ENCODE peak calls at places on chromosomes 2 and 18, in seven cellular contexts. One of them, this sample, is unnamed.

GRCh38 chr2:101307950-101308431 is 510 bp downstream of the RNF149 start:
- DNase-seq in pancreas: peak; percentile 42
- DNase-seq in transverse colon: peak; percentile 33
- DNase-seq in upper lobe of right lung: no peak
- DNase-seq in CD4-positive, alpha-beta memory T cell: no peak
- DNase-seq in effector memory CD4-positive, alpha-beta T cell: no peak
- DNase-seq in right cardiac atrium: peak; percentile 38
- DNase-seq in this sample: peak; percentile 61

GRCh38 chr2:240229603-240230423 is 89.4 kb upstream of the OTOS start:
- DNase-seq in pancreas: no peak
- DNase-seq in transverse colon: no peak
- DNase-seq in upper lobe of right lung: no peak
- DNase-seq in CD4-positive, alpha-beta memory T cell: no peak
- DNase-seq in effector memory CD4-positive, alpha-beta T cell: no peak
- DNase-seq in right cardiac atrium: no peak
- DNase-seq in this sample: no peak

GRCh38 chr18:63314991-63315662 is 4.4 kb downstream of the BCL2 start:
- DNase-seq in pancreas: no peak
- DNase-seq in transverse colon: no peak
- DNase-seq in upper lobe of right lung: no peak
- DNase-seq in CD4-positive, alpha-beta memory T cell: no peak
- DNase-seq in effector memory CD4-positive, alpha-beta T cell: no peak
- DNase-seq in right cardiac atrium: no peak
- DNase-seq in this sample: no peak

GRCh38 chr2:102258386-102259074 is 52.8 kb upstream of the IL1RL1 start:
- DNase-seq in pancreas: no peak
- DNase-seq in transverse colon: no peak
- DNase-seq in upper lobe of right lung: no peak
- DNase-seq in CD4-positive, alpha-beta memory T cell: no peak
- DNase-seq in effector memory CD4-positive, alpha-beta T cell: no peak
- DNase-seq in right cardiac atrium: no peak
- DNase-seq in this sample: no peak

GRCh38 chr2:116754371-116755101 is 1060.0 kb upstream of the DDX18 start:
- DNase-seq in pancreas: no peak
- DNase-seq in transverse colon: no peak
- DNase-seq in upper lobe of right lung: no peak
- DNase-seq in CD4-positive, alpha-beta memory T cell: no peak
- DNase-seq in effector memory CD4-positive, alpha-beta T cell: no peak
- DNase-seq in right cardiac atrium: no peak
- DNase-seq in this sample: no peak

GRCh38 chr2:39723497-39723896 is 55.6 kb downstream of the THUMPD2 start:
- DNase-seq in pancreas: no peak
- DNase-seq in transverse colon: no peak
- DNase-seq in upper lobe of right lung: no peak
- DNase-seq in CD4-positive, alpha-beta memory T cell: no peak
- DNase-seq in effector memory CD4-positive, alpha-beta T cell: no peak
- DNase-seq in right cardiac atrium: no peak
- DNase-seq in this sample: no peak

GRCh38 chr2:28695245-28695647 is 56.4 kb upstream of the PPP1CB start:
- DNase-seq in pancreas: no peak
- DNase-seq in transverse colon: no peak
- DNase-seq in upper lobe of right lung: no peak
- DNase-seq in CD4-positive, alpha-beta memory T cell: no peak
- DNase-seq in effector memory CD4-positive, alpha-beta T cell: no peak
- DNase-seq in right cardiac atrium: no peak
- DNase-seq in this sample: no peak

GRCh38 chr2:164458801-164459200 is 162.5 kb downstream of the GRB14 start:
- DNase-seq in pancreas: no peak
- DNase-seq in transverse colon: no peak
- DNase-seq in upper lobe of right lung: no peak
- DNase-seq in CD4-positive, alpha-beta memory T cell: no peak
- DNase-seq in effector memory CD4-positive, alpha-beta T cell: no peak
- DNase-seq in right cardiac atrium: no peak
- DNase-seq in this sample: no peak

GRCh38 chr2:107727318-107727717 is 99.4 kb upstream of the RGPD4 start:
- DNase-seq in pancreas: no peak
- DNase-seq in transverse colon: no peak
- DNase-seq in upper lobe of right lung: no peak
- DNase-seq in CD4-positive, alpha-beta memory T cell: no peak
- DNase-seq in effector memory CD4-positive, alpha-beta T cell: no peak
- DNase-seq in right cardiac atrium: no peak
- DNase-seq in this sample: no peak

GRCh38 chr2:84711651-84712050 is 169.2 kb downstream of the TRABD2A start:
- DNase-seq in pancreas: no peak
- DNase-seq in transverse colon: no peak
- DNase-seq in upper lobe of right lung: no peak
- DNase-seq in CD4-positive, alpha-beta memory T cell: no peak
- DNase-seq in effector memory CD4-positive, alpha-beta T cell: no peak
- DNase-seq in right cardiac atrium: no peak
- DNase-seq in this sample: no peak

GRCh38 chr2:30382995-30383394 is 64.1 kb upstream of the LCLAT1 start:
- DNase-seq in pancreas: no peak
- DNase-seq in transverse colon: no peak
- DNase-seq in upper lobe of right lung: no peak
- DNase-seq in CD4-positive, alpha-beta memory T cell: no peak
- DNase-seq in effector memory CD4-positive, alpha-beta T cell: no peak
- DNase-seq in right cardiac atrium: no peak
- DNase-seq in this sample: no peak

GRCh38 chr2:201148434-201148833 is 32.5 kb downstream of the CFLAR start:
- DNase-seq in pancreas: no peak
- DNase-seq in transverse colon: no peak
- DNase-seq in upper lobe of right lung: no peak
- DNase-seq in CD4-positive, alpha-beta memory T cell: no peak
- DNase-seq in effector memory CD4-positive, alpha-beta T cell: no peak
- DNase-seq in right cardiac atrium: no peak
- DNase-seq in this sample: no peak

GRCh38 chr2:232480201-232481190 is 7.1 kb downstream of the ECEL1 start:
- DNase-seq in pancreas: no peak
- DNase-seq in transverse colon: no peak
- DNase-seq in upper lobe of right lung: peak; percentile 56
- DNase-seq in CD4-positive, alpha-beta memory T cell: no peak
- DNase-seq in effector memory CD4-positive, alpha-beta T cell: no peak
- DNase-seq in right cardiac atrium: no peak
- DNase-seq in this sample: peak; percentile 49

GRCh38 chr2:42725657-42726056 is 38.3 kb downstream of the OXER1 start:
- DNase-seq in pancreas: no peak
- DNase-seq in transverse colon: no peak
- DNase-seq in upper lobe of right lung: no peak
- DNase-seq in CD4-positive, alpha-beta memory T cell: no peak
- DNase-seq in effector memory CD4-positive, alpha-beta T cell: no peak
- DNase-seq in right cardiac atrium: no peak
- DNase-seq in this sample: no peak

GRCh38 chr18:61998335-61998734 is 105.5 kb upstream of the RNF152 start:
- DNase-seq in pancreas: no peak
- DNase-seq in transverse colon: no peak
- DNase-seq in upper lobe of right lung: no peak
- DNase-seq in CD4-positive, alpha-beta memory T cell: no peak
- DNase-seq in effector memory CD4-positive, alpha-beta T cell: no peak
- DNase-seq in right cardiac atrium: no peak
- DNase-seq in this sample: no peak

GRCh38 chr2:45283764-45284620 is 274.7 kb upstream of the SIX2 start:
- DNase-seq in pancreas: no peak
- DNase-seq in transverse colon: no peak
- DNase-seq in upper lobe of right lung: no peak
- DNase-seq in CD4-positive, alpha-beta memory T cell: no peak
- DNase-seq in effector memory CD4-positive, alpha-beta T cell: no peak
- DNase-seq in right cardiac atrium: no peak
- DNase-seq in this sample: no peak

GRCh38 chr2:113200736-113201490 is 27.1 kb downstream of the PSD4 start:
- DNase-seq in pancreas: no peak
- DNase-seq in transverse colon: no peak
- DNase-seq in upper lobe of right lung: peak; percentile 55
- DNase-seq in CD4-positive, alpha-beta memory T cell: no peak
- DNase-seq in effector memory CD4-positive, alpha-beta T cell: no peak
- DNase-seq in right cardiac atrium: no peak
- DNase-seq in this sample: no peak

GRCh38 chr2:62217980-62218379 is 22.1 kb downstream of the B3GNT2 start:
- DNase-seq in pancreas: no peak
- DNase-seq in transverse colon: no peak
- DNase-seq in upper lobe of right lung: no peak
- DNase-seq in CD4-positive, alpha-beta memory T cell: no peak
- DNase-seq in effector memory CD4-positive, alpha-beta T cell: no peak
- DNase-seq in right cardiac atrium: no peak
- DNase-seq in this sample: no peak

GRCh38 chr2:215613265-215613664 is 177.4 kb upstream of the FN1 start:
- DNase-seq in pancreas: no peak
- DNase-seq in transverse colon: no peak
- DNase-seq in upper lobe of right lung: no peak
- DNase-seq in CD4-positive, alpha-beta memory T cell: no peak
- DNase-seq in effector memory CD4-positive, alpha-beta T cell: no peak
- DNase-seq in right cardiac atrium: no peak
- DNase-seq in this sample: no peak

GRCh38 chr2:66665124-66665984 is 230.4 kb downstream of the MEIS1 start:
- DNase-seq in pancreas: no peak
- DNase-seq in transverse colon: no peak
- DNase-seq in upper lobe of right lung: no peak
- DNase-seq in CD4-positive, alpha-beta memory T cell: no peak
- DNase-seq in effector memory CD4-positive, alpha-beta T cell: no peak
- DNase-seq in right cardiac atrium: no peak
- DNase-seq in this sample: no peak

GRCh38 chr18:4252840-4253239 is 202.3 kb downstream of the DLGAP1 start:
- DNase-seq in pancreas: no peak
- DNase-seq in transverse colon: no peak
- DNase-seq in upper lobe of right lung: no peak
- DNase-seq in CD4-positive, alpha-beta memory T cell: no peak
- DNase-seq in effector memory CD4-positive, alpha-beta T cell: no peak
- DNase-seq in right cardiac atrium: no peak
- DNase-seq in this sample: no peak

GRCh38 chr2:241558532-241559488 is at the start of gene BOK:
- DNase-seq in pancreas: peak; percentile 69
- DNase-seq in transverse colon: peak; percentile 75
- DNase-seq in upper lobe of right lung: peak; percentile 90
- DNase-seq in CD4-positive, alpha-beta memory T cell: no peak
- DNase-seq in effector memory CD4-positive, alpha-beta T cell: no peak
- DNase-seq in right cardiac atrium: peak; percentile 77
- DNase-seq in this sample: peak; percentile 88

GRCh38 chr2:175441361-175441760 is 259.9 kb upstream of the ATP5MC3 start:
- DNase-seq in pancreas: no peak
- DNase-seq in transverse colon: no peak
- DNase-seq in upper lobe of right lung: no peak
- DNase-seq in CD4-positive, alpha-beta memory T cell: no peak
- DNase-seq in effector memory CD4-positive, alpha-beta T cell: no peak
- DNase-seq in right cardiac atrium: no peak
- DNase-seq in this sample: no peak

GRCh38 chr2:126952216-126952615 is 53.5 kb downstream of the TEX51 start:
- DNase-seq in pancreas: no peak
- DNase-seq in transverse colon: no peak
- DNase-seq in upper lobe of right lung: no peak
- DNase-seq in CD4-positive, alpha-beta memory T cell: no peak
- DNase-seq in effector memory CD4-positive, alpha-beta T cell: no peak
- DNase-seq in right cardiac atrium: no peak
- DNase-seq in this sample: no peak
- H3K4me1 ChIP-seq in pancreas: no peaks in the 10 kb centered on the region
- H3K4me1 ChIP-seq in transverse colon: no peaks in the 10 kb centered on the region
- H3K4me1 ChIP-seq in upper lobe of right lung: no peaks in the 10 kb centered on the region
- H3K4me1 ChIP-seq in CD4-positive, alpha-beta memory T cell: no peaks in the 10 kb centered on the region
- H3K4me1 ChIP-seq in effector memory CD4-positive, alpha-beta T cell: no peaks in the 10 kb centered on the region
- H3K4me1 ChIP-seq in right cardiac atrium: no peaks in the 10 kb centered on the region
- H3K4me1 ChIP-seq in this sample: no peaks in the 10 kb centered on the region

DNA sequence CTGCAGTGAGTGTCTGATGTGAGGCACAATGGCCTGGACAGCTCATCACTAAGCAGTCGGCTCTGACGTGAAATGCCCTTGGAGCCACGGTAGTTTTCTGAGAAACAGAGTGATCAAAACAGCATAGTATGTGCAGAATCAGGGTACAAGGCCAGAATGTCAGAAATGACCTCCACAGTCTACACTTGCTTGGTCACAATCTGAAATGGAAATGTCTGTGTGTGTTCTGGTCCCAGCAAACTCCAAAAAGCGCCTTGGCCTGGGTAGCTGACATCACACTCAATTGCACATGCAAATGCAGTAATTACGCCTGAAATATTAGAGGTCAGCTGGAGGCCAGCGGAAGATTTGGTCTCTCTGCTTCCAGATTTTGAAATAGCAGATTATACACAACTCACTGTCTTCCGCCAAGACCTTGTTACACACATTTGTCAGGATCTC is 95.4 kb downstream of the CTAGE1 start:
- DNase-seq in pancreas: no peak
- DNase-seq in transverse colon: no peak
- DNase-seq in upper lobe of right lung: no peak
- DNase-seq in CD4-positive, alpha-beta memory T cell: no peak
- DNase-seq in effector memory CD4-positive, alpha-beta T cell: no peak
- DNase-seq in right cardiac atrium: peak; percentile 83
- DNase-seq in this sample: no peak
- H3K27ac ChIP-seq in pancreas: no peak overlapping the region
- H3K27ac ChIP-seq in transverse colon: no peak overlapping the region
- H3K27ac ChIP-seq in upper lobe of right lung: peak overlapping the region; percentile 51
- H3K27ac ChIP-seq in CD4-positive, alpha-beta memory T cell: no peak overlapping the region
- H3K27ac ChIP-seq in effector memory CD4-positive, alpha-beta T cell: no peak overlapping the region
- H3K27ac ChIP-seq in right cardiac atrium: peak overlapping the region; percentile 88
- H3K27ac ChIP-seq in this sample: no peak overlapping the region

GRCh38 chr2:68127358-68128242 is 30.1 kb upstream of the PNO1 start:
- DNase-seq in pancreas: no peak
- DNase-seq in transverse colon: no peak
- DNase-seq in upper lobe of right lung: no peak
- DNase-seq in CD4-positive, alpha-beta memory T cell: no peak
- DNase-seq in effector memory CD4-positive, alpha-beta T cell: no peak
- DNase-seq in right cardiac atrium: no peak
- DNase-seq in this sample: no peak
- H3K4me3 ChIP-seq in pancreas: no peak overlapping the region
- H3K4me3 ChIP-seq in transverse colon: no peak overlapping the region
- H3K4me3 ChIP-seq in upper lobe of right lung: no peak overlapping the region
- H3K4me3 ChIP-seq in CD4-positive, alpha-beta memory T cell: no peak overlapping the region
- H3K4me3 ChIP-seq in effector memory CD4-positive, alpha-beta T cell: no peak overlapping the region
- H3K4me3 ChIP-seq in right cardiac atrium: no peak overlapping the region
- H3K4me3 ChIP-seq in this sample: no peak overlapping the region

DNA sequence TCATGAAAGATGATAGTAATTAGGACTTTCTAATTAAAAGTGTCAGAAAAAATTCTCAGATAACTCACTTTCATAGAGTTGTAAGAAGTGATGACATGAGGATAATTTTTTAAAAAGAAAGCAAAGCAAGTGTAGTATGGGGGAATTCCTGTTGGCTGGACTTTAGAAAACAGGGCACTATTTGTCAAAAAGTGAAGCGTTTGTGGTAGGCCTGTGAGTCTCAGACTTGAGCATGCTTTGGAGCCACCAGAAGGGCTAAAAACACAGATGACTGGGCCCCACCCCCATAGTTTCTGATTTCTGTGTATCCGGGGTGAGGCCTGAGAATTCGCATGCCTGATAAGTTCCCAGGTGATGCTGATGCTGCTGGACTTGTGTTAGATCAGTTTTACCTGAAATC is 222.6 kb upstream of the LRRTM1 start:
- DNase-seq in pancreas: no peak
- DNase-seq in transverse colon: no peak
- DNase-seq in upper lobe of right lung: no peak
- DNase-seq in CD4-positive, alpha-beta memory T cell: no peak
- DNase-seq in effector memory CD4-positive, alpha-beta T cell: no peak
- DNase-seq in right cardiac atrium: no peak
- DNase-seq in this sample: no peak
- H3K4me1 ChIP-seq in pancreas: no peaks in the 10 kb centered on the region
- H3K4me1 ChIP-seq in transverse colon: no peaks in the 10 kb centered on the region
- H3K4me1 ChIP-seq in upper lobe of right lung: no peaks in the 10 kb centered on the region
- H3K4me1 ChIP-seq in CD4-positive, alpha-beta memory T cell: no peaks in the 10 kb centered on the region
- H3K4me1 ChIP-seq in effector memory CD4-positive, alpha-beta T cell: no peaks in the 10 kb centered on the region
- H3K4me1 ChIP-seq in right cardiac atrium: no peaks in the 10 kb centered on the region
- H3K4me1 ChIP-seq in this sample: no peaks in the 10 kb centered on the region